ENCODE peak calls at places on chromosomes 11 and 22, in seven cellular contexts. U is GM10248, J is amygdala, S is NCI-H460, A is progenitor cell of endocrine pancreas, L is hippocampal formation, T is IMR-90. F is an unnamed sample.

GRCh38 chr11:108929241-108929640 is 264.4 kb downstream of the DDX10 start:
- DNase-seq in U (no peak), S (peak; percentile 86), T (peak; percentile 99), A (no peak), L (no peak), J (no peak), F (no peak)

GRCh38 chr22:44444341-44445306 is 53.4 kb downstream of the RTL6 start:
- DNase-seq in S (no peak), A (no peak), U (no peak), T (no peak), J (no peak), L (no peak), F (no peak)

GRCh38 chr22:37464181-37464580 is 22.0 kb downstream of the MFNG start:
- DNase-seq in T (no peak), S (no peak), L (no peak), A (no peak), U (peak; percentile 59), J (no peak), F (no peak)

GRCh38 chr22:44365196-44365802 is 52.5 kb upstream of the SHISAL1 start:
- DNase-seq in T (no peak), J (no peak), U (no peak), A (no peak), L (no peak), S (no peak), F (no peak)

GRCh38 chr11:16613401-16614381 is 124.8 kb upstream of the C11orf58 start:
- DNase-seq in S (peak; percentile 82), T (peak; percentile 83), A (peak; percentile 88), U (peak; percentile 86), J (no peak), L (peak; percentile 79), F (no peak)

GRCh38 chr22:24554316-24555159 is at the start of gene GUCD1:
- DNase-seq in A (no peak), S (no peak), L (no peak), U (peak; percentile 47), J (no peak), T (peak; percentile 41), F (no peak)

GRCh38 chr11:48169706-48170105 is 46.9 kb upstream of the OR4B1 start:
- DNase-seq in S (no peak), L (no peak), A (no peak), T (peak; percentile 34), J (no peak), U (no peak), F (no peak)

GRCh38 chr22:23060612-23061400 is 9.5 kb upstream of the GNAZ start:
- DNase-seq in J (no peak), T (no peak), L (no peak), U (no peak), A (no peak), S (no peak), F (peak; percentile 72)

GRCh38 chr11:91219501-91219900 is 996.7 kb upstream of the CHORDC1 start:
- DNase-seq in A (no peak), U (no peak), T (peak; percentile 20), L (peak; percentile 11), S (no peak), J (no peak), F (no peak)

GRCh38 chr22:47484960-47485571 is 722.6 kb downstream of the TBC1D22A start:
- DNase-seq in L (no peak), U (no peak), J (no peak), S (no peak), A (no peak), T (no peak), F (no peak)

GRCh38 chr11:2655834-2656622 is 43.8 kb downstream of the KCNQ1OT1 start:
- DNase-seq in U (no peak), L (no peak), A (no peak), J (no peak), S (no peak), T (peak; percentile 51), F (no peak)

GRCh38 chr11:71542382-71542781 is 4.6 kb downstream of the KRTAP5-8 start:
- DNase-seq in U (no peak), T (no peak), J (no peak), L (no peak), A (no peak), S (no peak), F (no peak)

GRCh38 chr11:64237484-64237951 is 3.1 kb downstream of the VEGFB start:
- DNase-seq in J (no peak), S (no peak), A (no peak), T (no peak), L (no peak), U (no peak), F (no peak)

GRCh38 chr11:102780491-102780918 is at the start of gene MMP10:
- DNase-seq in T (peak; percentile 74), U (no peak), L (no peak), J (no peak), S (peak; percentile 46), A (no peak), F (no peak)

GRCh38 chr11:131668867-131669780 is 298.7 kb downstream of the NTM start:
- DNase-seq in A (no peak), T (peak; percentile 16), L (no peak), U (peak; percentile 70), S (peak; percentile 30), J (no peak), F (no peak)

GRCh38 chr11:4695442-4695841 is 2.2 kb downstream of the OR51E2 start:
- DNase-seq in L (no peak), T (peak; percentile 52), A (no peak), S (no peak), U (no peak), J (no peak), F (no peak)

GRCh38 chr11:71474141-71474770 is 21.3 kb downstream of the NADSYN1 start:
- DNase-seq in S (no peak), L (no peak), T (no peak), U (no peak), J (no peak), A (no peak), F (no peak)

GRCh38 chr22:44037519-44038370 is 13.6 kb downstream of the PARVB start:
- DNase-seq in L (no peak), T (peak; percentile 97), J (no peak), A (no peak), S (peak; percentile 71), U (no peak), F (peak; percentile 90)

GRCh38 chr11:28259177-28259843 is 151.1 kb downstream of the METTL15 start:
- DNase-seq in A (no peak), L (no peak), T (no peak), U (no peak), J (no peak), S (no peak), F (no peak)

GRCh38 chr11:77151804-77152513 is 23.9 kb downstream of the MYO7A start:
- DNase-seq in A (no peak), U (no peak), L (no peak), T (peak; percentile 32), S (no peak), J (no peak), F (no peak)

GRCh38 chr11:60935676-60936442 is 11.6 kb downstream of the TMEM132A start:
- DNase-seq in S (no peak), J (no peak), U (no peak), A (no peak), L (no peak), T (no peak), F (no peak)

GRCh38 chr11:109728056-109728455 is 306.1 kb downstream of the C11orf87 start:
- DNase-seq in J (no peak), L (no peak), S (peak; percentile 46), U (no peak), T (no peak), A (no peak), F (no peak)

GRCh38 chr11:103730151-103730940 is 306.1 kb upstream of the DDI1 start:
- DNase-seq in U (no peak), J (no peak), T (peak; percentile 81), A (no peak), S (no peak), L (peak; percentile 30), F (no peak)

GRCh38 chr11:130499828-130500227 is 51.4 kb downstream of the ADAMTS15 start:
- DNase-seq in L (no peak), U (no peak), S (no peak), A (no peak), T (peak; percentile 56), J (no peak), F (no peak)

GRCh38 chr11:115054541-115055538 is 376.5 kb downstream of the NXPE2 start:
- DNase-seq in U (no peak), L (no peak), J (no peak), S (no peak), T (peak; percentile 3), A (no peak), F (peak; percentile 78)

F was measured in vagina.